ENCODE peak calls at places on chromosomes 13 and 19, in eight cellular contexts. K is left ventricle myocardium inferior; E is adipocyte; P is pancreas; H is NCI-H1105; M is smooth muscle cell of the brain vasculature; C is CD4-positive, alpha-beta T cell; U is NCI-H748 treated with DMSO at 0.1 percent for 48 hours. N is an unnamed sample.

GRCh38 chr19:28170066-28170465 is 1042.9 kb downstream of the UQCRFS1 start:
- DNase-seq in K (no peak), E (no peak), P (no peak), H (peak), M (no peak), C (no peak), U (no peak), N (no peak)

GRCh38 chr13:25980255-25980654 is 71.6 kb downstream of the SHISA2 start:
- DNase-seq in K (no peak), E (peak), P (no peak), H (no peak), M (no peak), C (no peak), U (no peak), N (no peak)

GRCh38 chr13:70253411-70253810 is 145.2 kb upstream of the KLHL1 start:
- DNase-seq in K (no peak), E (no peak), P (no peak), H (no peak), M (no peak), C (no peak), U (no peak), N (no peak)

GRCh38 chr19:57867868-57868492 is 18.3 kb downstream of the ZNF587 start:
- DNase-seq in K (no peak), E (no peak), P (no peak), H (no peak), M (no peak), C (no peak), U (no peak), N (no peak)

GRCh38 chr13:73822671-73823592 is 311.3 kb downstream of the KLF12 start:
- DNase-seq in K (no peak), E (no peak), P (no peak), H (no peak), M (no peak), C (no peak), U (no peak), N (no peak)

GRCh38 chr19:10293637-10294367 is 4.0 kb downstream of the ICAM5 start:
- DNase-seq in K (no peak), E (no peak), P (no peak), H (no peak), M (no peak), C (no peak), U (no peak), N (no peak)

GRCh38 chr19:44430956-44431355 is 17.3 kb downstream of the ZNF229 start:
- DNase-seq in K (no peak), E (no peak), P (no peak), H (no peak), M (no peak), C (no peak), U (no peak), N (no peak)

GRCh38 chr19:46979770-46980105 is 39.9 kb upstream of the NPAS1 start:
- DNase-seq in K (no peak), E (no peak), P (no peak), H (no peak), M (no peak), C (no peak), U (no peak), N (no peak)

GRCh38 chr13:106534844-106535551 is 464 bp downstream of the EFNB2 start:
- DNase-seq in K (peak), E (peak), P (peak), H (peak), M (no peak), C (no peak), U (no peak), N (peak)

GRCh38 chr19:43525836-43526771 is 897 bp downstream of the ETHE1 start:
- DNase-seq in K (peak), E (peak), P (no peak), H (no peak), M (no peak), C (no peak), U (no peak), N (no peak)

GRCh38 chr13:42617262-42617661 is 43.3 kb downstream of the TNFSF11 start:
- DNase-seq in K (no peak), E (no peak), P (no peak), H (no peak), M (no peak), C (no peak), U (no peak), N (no peak)

GRCh38 chr13:113671066-113672001 is 4.3 kb downstream of the GRK1 start:
- DNase-seq in K (peak), E (no peak), P (no peak), H (no peak), M (no peak), C (no peak), U (no peak), N (no peak)

GRCh38 chr19:6066661-6067646 is 43.3 kb downstream of the RFX2 start:
- DNase-seq in K (peak), E (peak), P (peak), H (peak), M (peak), C (peak), U (peak), N (no peak)

GRCh38 chr13:51950722-51951121 is 60.5 kb downstream of the ATP7B start:
- DNase-seq in K (no peak), E (no peak), P (no peak), H (no peak), M (no peak), C (no peak), U (no peak), N (no peak)

GRCh38 chr19:41530761-41531301 is 45.1 kb upstream of the CEACAM21 start:
- DNase-seq in K (no peak), E (no peak), P (no peak), H (no peak), M (no peak), C (no peak), U (no peak), N (no peak)

GRCh38 chr19:37492213-37492612 is 14.5 kb upstream of the ZNF793 start:
- DNase-seq in K (no peak), E (no peak), P (no peak), H (no peak), M (no peak), C (no peak), U (no peak), N (no peak)

GRCh38 chr19:29323046-29323971 is 110.4 kb upstream of the UQCRFS1 start:
- DNase-seq in K (no peak), E (no peak), P (no peak), H (no peak), M (no peak), C (no peak), U (no peak), N (no peak)

GRCh38 chr19:49801966-49802661 is 11.0 kb downstream of the FUZ start:
- DNase-seq in K (peak), E (peak), P (peak), H (peak), M (peak), C (no peak), U (no peak), N (no peak)

GRCh38 chr13:22726721-22727120 is 454.1 kb upstream of the SGCG start:
- DNase-seq in K (no peak), E (no peak), P (no peak), H (no peak), M (no peak), C (no peak), U (no peak), N (no peak)

GRCh38 chr13:107881362-107881761 is 334.0 kb downstream of the LIG4 start:
- DNase-seq in K (no peak), E (peak), P (no peak), H (no peak), M (no peak), C (no peak), U (no peak), N (no peak)

GRCh38 chr13:24307211-24308067 is 1.9 kb upstream of the C1QTNF9 start:
- DNase-seq in K (no peak), E (no peak), P (no peak), H (no peak), M (no peak), C (no peak), U (peak), N (no peak)

GRCh38 chr19:29687897-29688728 is 22.9 kb downstream of the PLEKHF1 start:
- DNase-seq in K (no peak), E (peak), P (no peak), H (no peak), M (no peak), C (no peak), U (no peak), N (no peak)

GRCh38 chr19:55644191-55644833 is 863 bp downstream of the ZNF581 start:
- DNase-seq in K (no peak), E (no peak), P (no peak), H (no peak), M (no peak), C (no peak), U (no peak), N (no peak)

GRCh38 chr19:2540646-2541454 is 64.9 kb downstream of the GADD45B start:
- DNase-seq in K (peak), E (peak), P (peak), H (no peak), M (peak), C (no peak), U (no peak), N (no peak)

GRCh38 chr19:40502647-40503046 is 35.8 kb downstream of the SPTBN4 start:
- DNase-seq in K (no peak), E (no peak), P (peak), H (no peak), M (no peak), C (no peak), U (no peak), N (no peak)

GRCh38 chr13:21557995-21558394 is 46.0 kb downstream of the MICU2 start:
- DNase-seq in K (no peak), E (no peak), P (no peak), H (no peak), M (no peak), C (no peak), U (peak), N (no peak)

GRCh38 chr13:114124921-114125320 is 7.5 kb downstream of the RASA3 start:
- DNase-seq in K (no peak), E (no peak), P (no peak), H (no peak), M (no peak), C (peak), U (no peak), N (no peak)

GRCh38 chr19:49106648-49107135 is 7.5 kb upstream of the LIN7B start:
- DNase-seq in K (peak), E (peak), P (no peak), H (peak), M (no peak), C (peak), U (peak), N (peak)

GRCh38 chr19:49409441-49410029 is 13.7 kb downstream of the PTH2 start:
- DNase-seq in K (no peak), E (no peak), P (no peak), H (no peak), M (no peak), C (no peak), U (no peak), N (no peak)

GRCh38 chr19:35557539-35558399 is 5.7 kb downstream of the ATP4A start:
- DNase-seq in K (peak), E (peak), P (peak), H (no peak), M (no peak), C (peak), U (no peak), N (no peak)

GRCh38 chr13:40504641-40505040 is 161.8 kb downstream of the FOXO1 start:
- DNase-seq in K (no peak), E (no peak), P (no peak), H (no peak), M (no peak), C (no peak), U (no peak), N (no peak)

GRCh38 chr13:97369269-97369893 is 64.6 kb upstream of the RAP2A start:
- DNase-seq in K (no peak), E (peak), P (no peak), H (no peak), M (no peak), C (no peak), U (no peak), N (no peak)

GRCh38 chr13:27170221-27170520 is 1.4 kb downstream of the USP12 start:
- DNase-seq in K (no peak), E (no peak), P (no peak), H (no peak), M (no peak), C (no peak), U (no peak), N (no peak)

GRCh38 chr13:69050696-69051095 is 1056.9 kb upstream of the ATXN8OS start:
- DNase-seq in K (no peak), E (no peak), P (no peak), H (no peak), M (no peak), C (no peak), U (no peak), N (no peak)

GRCh38 chr19:28578786-28579505 is 634.0 kb downstream of the UQCRFS1 start:
- DNase-seq in K (no peak), E (no peak), P (no peak), H (no peak), M (no peak), C (no peak), U (no peak), N (no peak)

GRCh38 chr13:44932850-44933251 is 56.4 kb downstream of the NUFIP1 start:
- DNase-seq in K (no peak), E (no peak), P (no peak), H (no peak), M (peak), C (no peak), U (no peak), N (no peak)